ENCODE peak calls at places on chromosomes 13 and 19, in seven cellular contexts. F is activated CD4-positive, CD25-positive, alpha-beta regulatory T cell; C is kidney epithelial cell; W is activated T-cell treated with anti-CD3 and anti-CD28 coated beads for 4 hours; K is lower leg skin; X is NCI-H774; N is NCI-H460. I is an unnamed sample.

GRCh38 chr19:40686882-40687524 is 3.4 kb downstream of the NUMBL start:
- DNase-seq in F (no peak), C (no peak), W (no peak), K (no peak), X (no peak), N (no peak), I (no peak)

GRCh38 chr19:19575411-19575810 is 37.3 kb downstream of the CILP2 start:
- DNase-seq in F (no peak), C (no peak), W (no peak), K (no peak), X (peak), N (no peak), I (no peak)

GRCh38 chr19:48955308-48955958 is 758 bp downstream of the BAX start:
- DNase-seq in F (no peak), C (no peak), W (no peak), K (no peak), X (no peak), N (no peak), I (no peak)

GRCh38 chr13:109871018-109871370 is 84.6 kb upstream of the IRS2 start:
- DNase-seq in F (no peak), C (no peak), W (no peak), K (no peak), X (no peak), N (no peak), I (no peak)

GRCh38 chr19:18230941-18231734 is 4.9 kb upstream of the PDE4C start:
- DNase-seq in F (no peak), C (no peak), W (no peak), K (no peak), X (no peak), N (no peak), I (no peak)

GRCh38 chr19:16628984-16629691 is 1.1 kb upstream of the MED26 start:
- DNase-seq in F (no peak), C (no peak), W (no peak), K (no peak), X (no peak), N (no peak), I (no peak)

GRCh38 chr19:4636151-4636717 is 3.1 kb upstream of the TNFAIP8L1 start:
- DNase-seq in F (peak), C (no peak), W (peak), K (peak), X (peak), N (peak), I (peak)

GRCh38 chr19:19535311-19536191 is 2.5 kb upstream of the CILP2 start:
- DNase-seq in F (no peak), C (no peak), W (no peak), K (no peak), X (no peak), N (no peak), I (no peak)

GRCh38 chr13:108828053-108828806 is 198.8 kb downstream of the MYO16 start:
- DNase-seq in F (no peak), C (no peak), W (no peak), K (no peak), X (no peak), N (no peak), I (no peak)

GRCh38 chr19:1069009-1069779 is 2.2 kb downstream of the ARHGAP45 start:
- DNase-seq in F (no peak), C (no peak), W (no peak), K (peak), X (no peak), N (no peak), I (no peak)

GRCh38 chr13:111210488-111210887 is 95.4 kb downstream of the ARHGEF7 start:
- DNase-seq in F (no peak), C (peak), W (no peak), K (no peak), X (no peak), N (no peak), I (peak)

GRCh38 chr13:25619897-25620296 is 248.1 kb downstream of the ATP8A2 start:
- DNase-seq in F (no peak), C (no peak), W (no peak), K (no peak), X (no peak), N (no peak), I (no peak)

GRCh38 chr19:49128545-49129237 is 9.3 kb downstream of the PPFIA3 start:
- DNase-seq in F (no peak), C (no peak), W (no peak), K (no peak), X (peak), N (no peak), I (no peak)

GRCh38 chr13:73428137-73428536 is 369.3 kb downstream of the KLF5 start:
- DNase-seq in F (no peak), C (peak), W (no peak), K (no peak), X (no peak), N (no peak), I (peak)

I was measured in SK-MEL-5.